ENCODE peak calls at places on chromosomes 2 and 18, in ten cellular contexts. K, S, G, E, I, X, C, Z, L and P are unnamed samples.

GRCh38 chr2:152425765-152426710 is 91.1 kb downstream of the FMNL2 start:
- DNase-seq in K (no peak), S (no peak), G (no peak), E (no peak), I (no peak), X (no peak), C (no peak), Z (no peak), L (no peak), P (no peak)

GRCh38 chr2:200763422-200763821 is 48.3 kb upstream of the BZW1 start:
- DNase-seq in K (no peak), S (peak; percentile 69), G (no peak), E (peak; percentile 72), I (no peak), X (no peak), C (no peak), Z (no peak), L (no peak), P (no peak)

GRCh38 chr2:20609349-20609994 is 41.4 kb downstream of the HS1BP3 start:
- DNase-seq in K (peak; percentile 44), S (peak; percentile 67), G (no peak), E (peak; percentile 26), I (peak; percentile 42), X (peak; percentile 55), C (peak; percentile 33), Z (peak; percentile 69), L (peak; percentile 94), P (no peak)

GRCh38 chr2:46135936-46136335 is 161.3 kb upstream of the EPAS1 start:
- DNase-seq in K (no peak), S (peak; percentile 64), G (no peak), E (peak; percentile 74), I (no peak), X (peak; percentile 58), C (no peak), Z (no peak), L (no peak), P (no peak)

GRCh38 chr18:10139783-10140410 is 226.1 kb downstream of the VAPA start:
- DNase-seq in K (no peak), S (peak; percentile 78), G (no peak), E (no peak), I (no peak), X (no peak), C (no peak), Z (no peak), L (no peak), P (no peak)

GRCh38 chr2:37412201-37412600 is 67.8 kb downstream of the QPCT start:
- DNase-seq in K (no peak), S (no peak), G (no peak), E (no peak), I (no peak), X (no peak), C (no peak), Z (no peak), L (no peak), P (no peak)

GRCh38 chr2:223688094-223688835 is 86.1 kb upstream of the SCG2 start:
- DNase-seq in K (no peak), S (no peak), G (no peak), E (no peak), I (no peak), X (no peak), C (no peak), Z (no peak), L (no peak), P (no peak)

GRCh38 chr2:69781321-69782248 is 39.7 kb downstream of the ANXA4 start:
- DNase-seq in K (no peak), S (no peak), G (no peak), E (peak; percentile 74), I (peak; percentile 47), X (no peak), C (peak; percentile 84), Z (no peak), L (no peak), P (no peak)

GRCh38 chr2:196592331-196592911 is 47.1 kb upstream of the CCDC150 start:
- DNase-seq in K (no peak), S (peak; percentile 49), G (no peak), E (peak; percentile 39), I (no peak), X (peak; percentile 49), C (peak; percentile 56), Z (no peak), L (no peak), P (no peak)

GRCh38 chr2:173934895-173935294 is 30.3 kb downstream of the SP3 start:
- DNase-seq in K (no peak), S (no peak), G (no peak), E (no peak), I (no peak), X (no peak), C (no peak), Z (no peak), L (no peak), P (no peak)

GRCh38 chr18:24140697-24141096 is 1.8 kb downstream of the CABYR start:
- DNase-seq in K (no peak), S (no peak), G (no peak), E (no peak), I (no peak), X (no peak), C (no peak), Z (no peak), L (no peak), P (no peak)

GRCh38 chr18:24142376-24142775 is 3.5 kb downstream of the CABYR start:
- DNase-seq in K (no peak), S (no peak), G (no peak), E (no peak), I (no peak), X (no peak), C (no peak), Z (no peak), L (no peak), P (no peak)

GRCh38 chr18:24138281-24138883 is 480 bp upstream of the CABYR start:
- DNase-seq in K (no peak), S (no peak), G (no peak), E (no peak), I (no peak), X (no peak), C (no peak), Z (no peak), L (no peak), P (no peak)

GRCh38 chr18:24136967-24137373 is 1.9 kb upstream of the CABYR start:
- DNase-seq in K (no peak), S (peak; percentile 62), G (no peak), E (no peak), I (no peak), X (no peak), C (no peak), Z (no peak), L (no peak), P (no peak)

DNA sequence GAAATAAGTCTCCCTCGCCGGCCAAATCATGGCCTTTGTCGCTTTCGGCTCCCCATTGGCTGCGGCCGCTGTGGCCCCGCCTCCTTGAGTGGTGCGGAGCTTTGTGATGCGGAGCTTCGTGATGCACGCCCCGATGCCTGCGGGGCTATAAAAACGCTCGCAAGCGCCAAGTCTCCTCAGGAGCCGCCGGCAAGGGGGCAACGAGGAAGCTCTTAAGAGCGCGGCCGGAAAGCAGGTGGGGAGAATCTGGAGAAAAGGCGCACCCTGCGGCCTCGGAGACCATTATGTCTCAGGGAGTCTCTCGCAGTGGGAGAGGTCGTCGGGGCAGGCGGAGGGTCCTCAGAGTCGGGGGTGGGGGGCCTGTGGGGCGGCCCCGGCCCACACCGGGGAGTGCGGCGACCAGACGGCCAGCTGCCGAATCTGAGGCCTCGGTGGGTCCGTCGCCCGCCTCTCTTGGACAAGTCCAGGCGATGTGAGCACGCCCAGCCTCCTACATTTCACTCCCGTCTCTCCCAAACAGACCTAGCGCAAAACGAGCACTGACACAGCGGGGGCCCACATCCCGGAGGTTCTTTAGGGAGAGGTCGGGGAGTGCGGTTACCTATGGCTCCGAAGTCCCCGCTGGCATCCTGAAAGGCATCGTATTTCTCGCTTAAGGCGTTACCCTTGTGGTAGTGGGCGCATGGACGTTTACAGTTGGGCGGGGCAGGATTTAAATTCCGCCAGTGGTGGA is at the start of gene CABYR:
- DNase-seq in K (peak; percentile 39), S (peak; percentile 86), G (peak; percentile 81), E (peak; percentile 83), I (peak; percentile 72), X (peak; percentile 91), C (peak; percentile 67), Z (peak; percentile 63), L (peak; percentile 87), P (peak; percentile 83)
- TF ChIP-seq POLR2A in K (peak; percentile 12), S (peak; percentile 99), G (no peak), E (peak; percentile 94), I (peak; percentile 42), X (peak; percentile 54), C (peak; percentile 56), Z (peak; percentile 47), L (no peak), P (no peak)

DNA sequence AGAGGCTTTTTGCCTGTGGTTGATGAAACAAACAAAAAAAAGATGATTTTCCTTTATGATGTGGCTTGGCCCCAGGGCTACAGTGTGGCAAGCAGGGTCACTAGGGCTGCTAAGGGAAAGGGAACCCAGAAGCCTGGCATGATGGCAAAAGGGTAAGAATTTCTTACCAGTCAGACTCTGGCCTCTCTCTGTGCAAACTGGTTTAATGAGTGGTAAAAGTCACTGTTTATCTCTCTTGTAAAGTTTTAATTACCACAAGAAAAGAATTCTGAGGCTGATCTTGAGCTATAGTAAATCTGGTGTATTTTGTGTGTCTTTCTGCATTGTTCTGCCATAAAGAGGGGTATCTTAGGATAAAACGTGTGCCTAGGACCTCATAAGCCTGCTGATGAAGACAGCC is 275.4 kb downstream of the STK39 start:
- DNase-seq in K (no peak), S (no peak), G (no peak), E (no peak), I (no peak), X (no peak), C (no peak), Z (no peak), L (no peak), P (no peak)
- TF ChIP-seq CTCF in K (no peak), S (no peak), G (no peak), E (no peak), I (no peak), X (no peak), C (no peak), Z (no peak), L (no peak), P (no peak)

DNA sequence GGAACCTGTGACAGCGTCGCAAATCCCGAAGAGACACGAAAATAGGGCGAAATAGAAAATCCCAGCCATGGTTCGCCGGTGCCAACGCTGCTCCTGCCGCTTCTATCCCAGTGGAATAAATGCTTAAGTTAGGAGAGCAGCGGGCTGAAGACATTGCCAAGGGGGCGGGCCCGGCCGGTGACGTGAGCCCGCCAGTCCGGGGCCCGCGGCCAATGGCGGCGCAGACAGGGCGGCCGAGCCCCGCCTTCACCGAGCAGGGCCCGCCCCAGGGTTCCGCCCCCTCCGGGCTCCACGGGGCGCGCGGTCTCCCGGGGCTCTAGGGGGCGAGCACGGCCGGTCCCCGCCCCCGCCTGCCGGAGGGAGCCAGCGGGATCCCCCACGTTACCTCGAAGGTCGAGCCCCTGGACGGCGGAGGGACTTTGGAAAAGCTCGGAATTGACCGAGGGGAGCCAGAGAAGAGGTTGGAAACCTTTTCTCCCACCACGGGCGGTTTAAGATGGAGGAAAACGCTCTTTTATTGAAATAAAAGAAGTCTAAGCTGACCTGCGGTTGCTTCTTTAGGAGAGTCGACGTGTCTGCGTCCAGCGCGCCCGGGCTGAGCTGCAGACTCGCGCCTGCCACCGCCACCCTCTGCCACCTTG is at the start of gene EPHA4:
- DNase-seq in K (peak; percentile 82), S (peak; percentile 88), G (peak; percentile 92), E (peak; percentile 94), I (peak; percentile 91), X (peak; percentile 93), C (peak; percentile 90), Z (peak; percentile 94), L (peak; percentile 94), P (peak; percentile 87)
- TF ChIP-seq POLR2A in K (peak; percentile 67), S (peak; percentile 98), G (peak; percentile 51), E (peak; percentile 90), I (peak; percentile 87), X (peak; percentile 71), C (peak; percentile 63), Z (peak; percentile 66), L (peak; percentile 68), P (no peak)

GRCh38 chr18:35497334-35498197 is at the start of gene INO80C:
- DNase-seq in K (peak; percentile 89), S (peak; percentile 93), G (peak; percentile 96), E (peak; percentile 96), I (peak; percentile 93), X (peak; percentile 93), C (peak; percentile 94), Z (peak; percentile 90), L (peak; percentile 95), P (peak; percentile 88)
- TF ChIP-seq CTCF in K (no peak), S (no peak), G (no peak), E (no peak), I (no peak), X (no peak), C (no peak), Z (no peak), L (no peak), P (no peak)